ENCODE peak calls at places on chromosomes 16 and 17, in six cellular contexts. Z is HCT116, K is H1, C is K562, S is WTC11, W is HepG2. N is an unnamed sample.

GRCh38 chr16:53754938-53755910 is 51.3 kb downstream of the FTO start:
- DNase-seq in W (no peak), Z (no peak), K (no peak), S (no peak), C (no peak), N (no peak)

GRCh38 chr17:8896087-8896486 is 28.6 kb upstream of the PIK3R6 start:
- DNase-seq in K (no peak), Z (no peak), W (no peak), C (no peak), S (no peak), N (no peak)

GRCh38 chr16:79318137-79318899 is 282.2 kb downstream of the MAF start:
- DNase-seq in S (no peak), W (no peak), K (no peak), Z (no peak), C (no peak), N (no peak)

GRCh38 chr17:9255838-9256237 is 234.5 kb downstream of the NTN1 start:
- DNase-seq in C (no peak), Z (no peak), K (no peak), S (no peak), W (no peak), N (no peak)

GRCh38 chr17:27343294-27343693 is 49.4 kb downstream of the WSB1 start:
- DNase-seq in K (no peak), S (no peak), Z (no peak), C (no peak), W (no peak), N (no peak)

GRCh38 chr17:32998893-32999240 is 7.2 kb downstream of the SPACA3 start:
- DNase-seq in Z (peak; percentile 27), K (no peak), C (no peak), W (no peak), S (no peak), N (no peak)

GRCh38 chr16:57649846-57650245 is 18.3 kb upstream of the ADGRG3 start:
- DNase-seq in K (no peak), S (no peak), Z (no peak), C (no peak), W (no peak), N (no peak)

GRCh38 chr17:37450090-37450489 is 39.6 kb upstream of the DUSP14 start:
- DNase-seq in W (no peak), S (no peak), K (no peak), C (no peak), Z (no peak), N (no peak)

GRCh38 chr17:77830816-77831490 is 127.5 kb upstream of the TNRC6C start:
- DNase-seq in S (no peak), Z (no peak), K (no peak), C (no peak), W (no peak), N (no peak)

GRCh38 chr17:63446981-63447687 is 1.0 kb upstream of the CYB561 start:
- DNase-seq in C (no peak), W (no peak), S (peak; percentile 60), Z (no peak), K (no peak), N (no peak)

GRCh38 chr17:17420035-17420434 is 56.8 kb upstream of the MED9 start:
- DNase-seq in S (no peak), Z (no peak), W (no peak), K (no peak), C (no peak), N (no peak)

GRCh38 chr17:80389011-80389995 is 25.7 kb upstream of the ENDOV start:
- DNase-seq in S (no peak), Z (no peak), C (no peak), W (no peak), K (no peak), N (no peak)

GRCh38 chr17:41823580-41823979 is 10.8 kb downstream of the FKBP10 start:
- DNase-seq in W (no peak), K (no peak), C (no peak), Z (no peak), S (no peak), N (no peak)

GRCh38 chr17:41824086-41824485 is 11.3 kb downstream of the FKBP10 start:
- DNase-seq in S (no peak), Z (no peak), W (no peak), C (no peak), K (no peak), N (no peak)

GRCh38 chr17:41823141-41823524 is 10.3 kb downstream of the FKBP10 start:
- DNase-seq in W (no peak), S (no peak), K (no peak), Z (no peak), C (no peak), N (no peak)

GRCh38 chr17:41825175-41825845 is 10.7 kb downstream of the NT5C3B start:
- DNase-seq in Z (no peak), K (no peak), W (no peak), C (no peak), S (no peak), N (no peak)

DNA sequence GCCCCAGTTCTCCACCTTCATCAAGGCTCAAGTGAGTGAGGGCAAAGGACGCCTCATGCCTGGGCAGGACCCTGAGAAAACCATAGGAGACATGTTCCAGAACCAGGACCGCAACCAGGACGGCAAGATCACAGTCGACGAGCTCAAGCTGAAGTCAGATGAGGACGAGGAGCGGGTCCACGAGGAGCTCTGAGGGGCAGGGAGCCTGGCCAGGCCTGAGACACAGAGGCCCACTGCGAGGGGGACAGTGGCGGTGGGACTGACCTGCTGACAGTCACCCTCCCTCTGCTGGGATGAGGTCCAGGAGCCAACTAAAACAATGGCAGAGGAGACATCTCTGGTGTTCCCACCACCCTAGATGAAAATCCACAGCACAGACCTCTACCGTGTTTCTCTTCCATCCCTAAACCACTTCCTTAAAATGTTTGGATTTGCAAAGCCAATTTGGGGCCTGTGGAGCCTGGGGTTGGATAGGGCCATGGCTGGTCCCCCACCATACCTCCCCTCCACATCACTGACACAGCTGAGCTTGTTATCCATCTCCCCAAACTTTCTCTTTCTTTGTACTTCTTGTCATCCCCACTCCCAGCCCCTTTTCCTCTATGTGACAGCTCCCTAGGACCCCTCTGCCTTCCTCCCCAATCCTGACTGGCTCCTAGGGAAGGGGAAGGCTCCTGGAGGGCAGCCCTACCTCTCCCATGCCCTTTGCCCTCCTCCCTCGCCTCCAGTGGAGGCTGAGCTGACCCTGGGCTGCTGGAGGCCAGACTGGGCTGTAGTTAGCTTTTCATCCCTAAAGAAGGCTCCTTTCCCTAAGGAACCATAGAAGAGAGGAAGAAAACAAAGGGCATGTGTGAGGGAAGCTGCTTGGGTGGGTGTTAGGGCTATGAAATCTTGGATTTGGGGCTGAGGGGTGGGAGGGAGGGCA is 9.7 kb downstream of the FKBP10 start:
- DNase-seq in K (no peak), S (no peak), Z (no peak), W (no peak), C (no peak), N (no peak)
- TF ChIP-seq ATF3 in K (no peak), S (no peak), Z (no peak), W (no peak), C (no peak), N (no peak)

DNA sequence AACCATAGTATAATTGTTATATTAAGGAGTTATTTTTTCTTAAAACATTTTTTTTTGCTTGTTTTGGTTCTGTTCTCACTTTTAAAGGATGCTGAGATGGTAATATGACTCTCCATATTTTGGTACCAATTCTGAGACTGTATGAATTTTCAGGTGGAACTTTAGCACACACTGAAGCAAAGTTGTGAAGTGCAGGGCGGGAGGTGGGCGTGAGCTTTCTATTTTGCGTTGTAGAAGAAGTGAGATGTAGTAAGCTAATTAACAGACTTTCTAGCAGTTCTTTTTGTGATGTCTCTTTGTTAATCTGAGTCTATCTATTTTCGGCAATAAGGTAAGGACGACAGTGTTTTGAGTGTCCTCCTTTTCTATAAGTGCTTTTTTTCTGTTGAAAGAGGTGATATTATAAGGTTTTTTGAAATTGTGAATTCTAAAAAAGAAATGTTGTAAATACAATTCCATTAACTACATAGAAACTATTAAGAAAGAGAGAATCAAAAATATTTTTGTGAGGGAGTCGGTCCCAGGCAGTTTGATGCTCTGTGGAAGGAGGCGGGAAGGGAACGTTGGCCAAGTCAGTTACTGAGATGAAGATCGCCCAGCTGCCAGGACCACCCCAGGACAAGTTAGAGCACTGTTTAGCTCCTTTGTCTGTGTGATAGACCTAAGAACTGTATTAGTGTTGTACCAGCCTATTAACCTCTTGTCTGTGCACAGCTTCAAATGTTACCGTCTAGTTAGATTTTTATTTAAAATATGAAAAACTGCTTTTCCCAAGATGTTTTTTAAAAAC is 65.0 kb downstream of the CCDC182 start:
- DNase-seq in W (no peak), K (no peak), S (no peak), C (no peak), Z (no peak), N (no peak)
- TF ChIP-seq ATF3 in W (no peak), K (no peak), S (no peak), C (no peak), Z (no peak), N (no peak)

DNA sequence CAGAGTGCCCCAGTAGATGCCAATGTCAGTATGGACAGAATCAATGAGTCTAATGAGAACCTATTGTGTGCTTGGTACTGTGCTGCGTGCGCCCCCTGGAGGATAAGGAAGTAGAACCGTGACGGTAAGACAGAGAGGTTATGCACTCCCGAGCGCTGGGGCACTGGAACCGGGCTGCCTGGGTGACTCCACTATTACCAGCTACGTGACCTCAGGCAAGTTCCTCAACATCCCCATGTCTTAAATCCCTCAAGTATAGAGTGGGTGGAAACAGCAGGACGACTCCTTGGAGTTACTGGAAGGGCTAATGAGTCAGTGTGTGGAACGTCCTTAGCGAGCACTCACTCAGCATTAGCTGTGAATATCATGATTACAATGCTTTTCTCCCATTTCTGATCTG is 16.2 kb downstream of the CHST4 start:
- DNase-seq in K (no peak), S (peak; percentile 87), C (peak; percentile 44), Z (peak; percentile 60), W (peak; percentile 63), N (no peak)
- TF ChIP-seq ATF3 in K (no peak), S (no peak), C (no peak), Z (no peak), W (no peak), N (no peak)

GRCh38 chr16:68083861-68084503 is 1.2 kb upstream of the NFATC3 start:
- DNase-seq in S (peak; percentile 24), W (peak; percentile 61), C (no peak), Z (no peak), K (no peak), N (no peak)
- TF ChIP-seq ATF3 in S (no peak), W (no peak), C (no peak), Z (no peak), K (no peak), N (no peak)

GRCh38 chr16:81891734-81892364 is 112.8 kb downstream of the PLCG2 start:
- DNase-seq in C (no peak), S (no peak), K (no peak), W (no peak), Z (no peak), N (no peak)
- TF ChIP-seq ATF3 in C (no peak), S (no peak), K (no peak), W (no peak), Z (no peak), N (no peak)

N was measured in GM12878.